ENCODE peak calls at places on chromosomes 11 and 22, in eight cellular contexts. G, T, D, K, W, Q, R and B are unnamed samples.

GRCh38 chr22:46547179-46547882 is 9.9 kb upstream of the CELSR1 start:
- DNase-seq in G (no peak), Q (no peak), W (peak), T (no peak), D (peak), R (no peak), K (peak), B (no peak)

GRCh38 chr22:37068859-37069258 is 17.3 kb downstream of the KCTD17 start:
- DNase-seq in Q (no peak), R (no peak), D (no peak), G (peak), T (no peak), K (no peak), W (no peak), B (no peak)

GRCh38 chr11:70005107-70005818 is 72.9 kb upstream of the ANO1 start:
- DNase-seq in Q (no peak), W (peak), G (no peak), K (peak), T (peak), R (no peak), D (no peak), B (no peak)

GRCh38 chr11:73227571-73228211 is 9.6 kb downstream of the P2RY2 start:
- DNase-seq in K (no peak), Q (no peak), W (peak), T (no peak), D (peak), G (peak), R (no peak), B (no peak)

GRCh38 chr11:9568161-9568853 is 5.2 kb upstream of the WEE1 start:
- DNase-seq in R (no peak), T (no peak), D (no peak), G (no peak), W (no peak), K (peak), Q (no peak), B (no peak)

GRCh38 chr22:32334640-32335365 is 22.9 kb upstream of the RFPL3 start:
- DNase-seq in D (no peak), G (no peak), Q (no peak), K (no peak), T (no peak), W (no peak), R (no peak), B (no peak)

GRCh38 chr11:46352063-46352841 is 5.0 kb downstream of the DGKZ start:
- DNase-seq in K (no peak), Q (peak), D (peak), T (no peak), W (no peak), G (peak), R (peak), B (peak)

GRCh38 chr11:29135504-29135903 is 881.3 kb downstream of the KCNA4 start:
- DNase-seq in K (peak), T (no peak), D (no peak), Q (no peak), W (no peak), G (no peak), R (no peak), B (no peak)

GRCh38 chr11:95147364-95147905 is 57.8 kb downstream of the ENDOD1 start:
- DNase-seq in T (no peak), K (peak), W (peak), D (no peak), Q (no peak), R (no peak), G (peak), B (no peak)

GRCh38 chr11:33785609-33786008 is 11.3 kb upstream of the FBXO3 start:
- DNase-seq in K (no peak), D (no peak), Q (no peak), T (no peak), R (no peak), G (no peak), W (no peak), B (no peak)

GRCh38 chr11:86748296-86748695 is 52.0 kb upstream of the PRSS23 start:
- DNase-seq in D (no peak), R (no peak), G (no peak), K (no peak), W (no peak), Q (no peak), T (peak), B (no peak)

GRCh38 chr11:128497057-128497957 is 90.1 kb downstream of the ETS1 start:
- DNase-seq in W (peak), T (peak), D (no peak), K (peak), G (peak), Q (no peak), R (no peak), B (peak)

GRCh38 chr11:61294717-61295595 is at the start of gene VWCE:
- DNase-seq in D (peak), R (peak), T (no peak), W (peak), K (peak), Q (peak), G (peak), B (peak)

GRCh38 chr11:128528294-128528693 is 59.1 kb downstream of the ETS1 start:
- DNase-seq in K (no peak), T (no peak), D (no peak), R (no peak), G (no peak), W (no peak), Q (no peak), B (no peak)

GRCh38 chr11:7555067-7555699 is 41.4 kb downstream of the PPFIBP2 start:
- DNase-seq in D (no peak), G (no peak), K (no peak), Q (peak), W (no peak), T (no peak), R (no peak), B (no peak)

GRCh38 chr11:38791346-38791961 is 2193.4 kb upstream of the RAG2 start:
- DNase-seq in D (no peak), W (peak), K (peak), R (peak), T (peak), G (peak), Q (peak), B (peak)

GRCh38 chr22:24437820-24438328 is 10.5 kb downstream of the ADORA2A start:
- DNase-seq in R (peak), G (peak), K (no peak), T (no peak), W (peak), Q (no peak), D (peak), B (peak)

GRCh38 chr11:60921777-60922335 is 2.4 kb upstream of the TMEM132A start:
- DNase-seq in W (no peak), T (no peak), R (no peak), D (peak), Q (no peak), K (no peak), G (no peak), B (no peak)

GRCh38 chr11:86370922-86371614 is 3.6 kb upstream of the CCDC81 start:
- DNase-seq in Q (no peak), T (peak), G (no peak), R (no peak), D (no peak), K (peak), W (peak), B (no peak)

GRCh38 chr11:88280673-88281316 is 56.7 kb downstream of the CTSC start:
- DNase-seq in K (no peak), T (no peak), R (no peak), W (no peak), D (no peak), Q (no peak), G (no peak), B (no peak)

GRCh38 chr22:42174062-42174461 is 43.5 kb upstream of the CYP2D6 start:
- DNase-seq in R (no peak), W (no peak), Q (no peak), D (no peak), G (no peak), K (peak), T (no peak), B (no peak)

GRCh38 chr11:125933030-125933813 is 12.6 kb upstream of the VSIG10L2 start:
- DNase-seq in W (no peak), D (no peak), G (no peak), Q (no peak), R (no peak), K (no peak), T (no peak), B (no peak)

GRCh38 chr22:29030618-29031235 is 30.9 kb downstream of the C22orf31 start:
- DNase-seq in W (peak), Q (peak), K (peak), D (peak), G (peak), T (no peak), R (no peak), B (no peak)

GRCh38 chr11:9459573-9460321 is 1.1 kb upstream of the ZNF143 start:
- DNase-seq in W (peak), G (peak), D (no peak), Q (peak), R (peak), K (peak), T (peak), B (no peak)

GRCh38 chr11:36041988-36042606 is 98.2 kb downstream of the LDLRAD3 start:
- DNase-seq in W (peak), T (no peak), R (no peak), G (no peak), D (no peak), K (no peak), Q (no peak), B (peak)

GRCh38 chr11:110296226-110297081 is at the start of gene RDX:
- DNase-seq in W (peak), T (no peak), G (peak), D (peak), R (peak), K (peak), Q (peak), B (peak)

GRCh38 chr22:47376901-47377520 is 614.6 kb downstream of the TBC1D22A start:
- DNase-seq in D (no peak), K (no peak), T (no peak), G (no peak), Q (no peak), R (no peak), W (no peak), B (no peak)

GRCh38 chr11:72630104-72630852 is 43.9 kb downstream of the PDE2A start:
- DNase-seq in T (no peak), K (no peak), Q (no peak), D (no peak), R (no peak), G (no peak), W (no peak), B (no peak)

GRCh38 chr22:31944700-31945477 is 554 bp downstream of the YWHAH start:
- DNase-seq in T (no peak), R (peak), D (peak), Q (peak), W (no peak), K (no peak), G (peak), B (no peak)

GRCh38 chr11:7204778-7205177 is 46.9 kb upstream of the SYT9 start:
- DNase-seq in Q (no peak), R (no peak), W (peak), D (no peak), G (no peak), K (no peak), T (no peak), B (no peak)

GRCh38 chr22:32701021-32701420 is 100.5 kb upstream of the TIMP3 start:
- DNase-seq in G (no peak), Q (no peak), K (peak), W (peak), R (no peak), T (no peak), D (no peak), B (no peak)

GRCh38 chr22:47369431-47370015 is 607.1 kb downstream of the TBC1D22A start:
- DNase-seq in G (no peak), R (no peak), T (no peak), D (no peak), W (no peak), Q (no peak), K (no peak), B (no peak)

GRCh38 chr11:64546176-64546575 is 44.8 kb upstream of the SLC22A12 start:
- DNase-seq in D (peak), T (no peak), K (no peak), G (no peak), Q (no peak), R (no peak), W (no peak), B (no peak)

GRCh38 chr11:64542172-64543125 is 48.6 kb upstream of the SLC22A12 start:
- DNase-seq in W (peak), K (no peak), T (no peak), Q (no peak), G (no peak), R (no peak), D (peak), B (no peak)

GRCh38 chr11:64545605-64546004 is 45.4 kb upstream of the SLC22A12 start:
- DNase-seq in Q (no peak), G (no peak), K (peak), T (no peak), R (no peak), D (no peak), W (peak), B (no peak)

GRCh38 chr11:64544616-64545296 is 46.3 kb upstream of the SLC22A12 start:
- DNase-seq in W (no peak), R (no peak), G (no peak), Q (no peak), D (peak), K (no peak), T (no peak), B (no peak)

GRCh38 chr11:64543818-64544217 is 47.2 kb upstream of the SLC22A12 start:
- DNase-seq in Q (no peak), W (no peak), D (no peak), T (no peak), G (no peak), K (no peak), R (no peak), B (no peak)
- TF ChIP-seq CTCF in Q (no peak), W (no peak), D (no peak), T (no peak), G (no peak), K (no peak), R (no peak), B (no peak)

GRCh38 chr11:84564867-84565184 is 1062.3 kb downstream of the DLG2 start:
- DNase-seq in Q (no peak), T (no peak), D (no peak), W (no peak), R (no peak), K (no peak), G (no peak), B (no peak)
- TF ChIP-seq CTCF in Q (no peak), T (no peak), D (no peak), W (no peak), R (peak), K (no peak), G (no peak), B (no peak)

DNA sequence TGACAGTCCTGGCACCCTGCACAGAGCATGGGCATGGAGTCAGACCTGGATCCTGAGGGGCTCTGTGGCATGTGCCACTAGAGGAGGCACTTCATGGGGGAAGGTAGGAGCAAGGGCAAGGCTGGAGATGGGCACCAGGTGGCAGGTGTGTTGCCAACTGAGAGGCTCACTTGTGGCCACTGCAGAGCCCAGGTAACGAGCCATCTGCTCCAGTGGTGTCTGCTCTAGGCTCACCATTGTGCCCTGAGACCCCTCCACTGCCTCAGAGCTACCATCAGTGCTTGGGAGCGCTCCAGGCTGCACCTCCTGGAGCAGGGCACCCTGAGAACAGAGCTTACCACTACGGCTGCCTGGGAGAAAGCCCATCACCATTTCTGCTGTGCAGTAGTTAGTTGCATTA is 1.3 kb upstream of the ZDHHC8 start:
- DNase-seq in Q (peak), D (no peak), G (no peak), R (no peak), T (no peak), K (no peak), W (peak), B (no peak)
- TF ChIP-seq CTCF in Q (no peak), D (no peak), G (no peak), R (no peak), T (no peak), K (no peak), W (peak), B (no peak)

GRCh38 chr11:65596520-65596919 is 920 bp upstream of the KCNK7 start:
- DNase-seq in T (no peak), W (no peak), R (no peak), K (no peak), G (no peak), Q (no peak), D (no peak), B (no peak)
- TF ChIP-seq CTCF in T (no peak), W (no peak), R (no peak), K (no peak), G (no peak), Q (no peak), D (no peak), B (no peak)

GRCh38 chr11:130509942-130510341 is 61.5 kb downstream of the ADAMTS15 start:
- DNase-seq in D (no peak), R (no peak), T (no peak), W (no peak), Q (no peak), K (no peak), G (no peak), B (no peak)
- TF ChIP-seq CTCF in D (no peak), R (no peak), T (no peak), W (no peak), Q (no peak), K (no peak), G (no peak), B (no peak)

GRCh38 chr11:77073328-77074001 is 6.7 kb downstream of the CAPN5 start:
- DNase-seq in Q (no peak), G (peak), R (no peak), K (peak), D (peak), W (peak), T (peak), B (no peak)
- TF ChIP-seq CTCF in Q (no peak), G (peak), R (no peak), K (peak), D (no peak), W (peak), T (peak), B (no peak)

GRCh38 chr11:115135936-115136335 is 368.3 kb downstream of the CADM1 start:
- DNase-seq in K (no peak), Q (no peak), G (no peak), D (peak), T (no peak), W (no peak), R (no peak), B (no peak)

GRCh38 chr11:115134886-115135285 is 369.3 kb downstream of the CADM1 start:
- DNase-seq in W (no peak), K (no peak), R (no peak), Q (peak), D (peak), G (no peak), T (no peak), B (no peak)

GRCh38 chr11:115129771-115130306 is 374.4 kb downstream of the CADM1 start:
- DNase-seq in G (peak), T (no peak), W (no peak), R (no peak), Q (no peak), D (no peak), K (no peak), B (no peak)

GRCh38 chr11:115133810-115134209 is 370.4 kb downstream of the CADM1 start:
- DNase-seq in K (no peak), R (no peak), D (no peak), T (no peak), Q (no peak), W (no peak), G (no peak), B (no peak)

DNA sequence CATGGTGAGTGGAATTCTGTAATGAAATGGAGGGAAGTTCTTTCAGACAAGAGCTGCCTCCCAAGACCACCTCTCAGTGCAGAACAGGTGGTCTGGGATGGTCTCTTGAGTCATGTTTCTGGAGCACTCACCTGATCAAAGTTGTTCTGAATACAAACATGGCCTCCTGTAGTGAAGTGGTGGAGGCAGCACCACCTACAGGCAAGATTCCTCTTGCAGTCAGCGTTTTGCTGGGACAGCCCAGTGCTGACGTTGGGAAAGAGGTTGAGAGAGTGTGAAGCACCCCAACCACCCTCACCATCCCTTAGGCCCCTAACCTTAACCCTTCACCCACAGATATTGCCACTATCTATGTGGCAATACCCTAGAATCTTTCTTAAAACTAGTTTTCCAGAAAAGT is 371.4 kb downstream of the CADM1 start:
- DNase-seq in K (no peak), R (peak), W (no peak), Q (no peak), G (no peak), D (no peak), T (no peak), B (peak)
- TF ChIP-seq CTCF in K (no peak), R (peak), W (peak), Q (no peak), G (peak), D (peak), T (no peak), B (peak)